ENCODE peak calls at places on chromosome 14, in eight cellular contexts. One of them, this sample, is unnamed.

GRCh38 chr14:80940146-80940545 is 1.4 kb downstream of the CEP128 start:
- DNase-seq in ascending aorta: no peak
- DNase-seq in activated CD4-positive, alpha-beta T cell treated with anti-CD3 and anti-CD28 coated beads, Interleukin-2, amount 50 U/mL, for 1 hour: no peak
- DNase-seq in amniotic stem cell: no peak
- DNase-seq in COLO829: no peak
- DNase-seq in germinal center: no peak
- DNase-seq in foreskin melanocyte: no peak
- DNase-seq in neural crest cell: no peak
- DNase-seq in this sample: no peak

GRCh38 chr14:96095581-96096476 is 56.7 kb downstream of the C14orf132 start:
- DNase-seq in germinal center: no peak
- DNase-seq in activated CD4-positive, alpha-beta T cell treated with anti-CD3 and anti-CD28 coated beads, Interleukin-2, amount 50 U/mL, for 1 hour: no peak
- DNase-seq in COLO829: no peak
- DNase-seq in amniotic stem cell: peak; percentile 72
- DNase-seq in ascending aorta: no peak
- DNase-seq in foreskin melanocyte: no peak
- DNase-seq in neural crest cell: no peak
- DNase-seq in this sample: no peak

GRCh38 chr14:77139540-77140342 is 1.9 kb downstream of the ZDHHC22 start:
- DNase-seq in germinal center: peak; percentile 78
- DNase-seq in foreskin melanocyte: no peak
- DNase-seq in COLO829: no peak
- DNase-seq in activated CD4-positive, alpha-beta T cell treated with anti-CD3 and anti-CD28 coated beads, Interleukin-2, amount 50 U/mL, for 1 hour: peak; percentile 19
- DNase-seq in ascending aorta: no peak
- DNase-seq in amniotic stem cell: no peak
- DNase-seq in neural crest cell: peak; percentile 64
- DNase-seq in this sample: peak; percentile 79

GRCh38 chr14:100375273-100375962 is 52.3 kb downstream of the SLC25A47 start:
- DNase-seq in ascending aorta: peak; percentile 89
- DNase-seq in amniotic stem cell: peak; percentile 94
- DNase-seq in foreskin melanocyte: peak; percentile 97
- DNase-seq in germinal center: peak; percentile 36
- DNase-seq in COLO829: peak; percentile 79
- DNase-seq in neural crest cell: no peak
- DNase-seq in activated CD4-positive, alpha-beta T cell treated with anti-CD3 and anti-CD28 coated beads, Interleukin-2, amount 50 U/mL, for 1 hour: peak; percentile 13
- DNase-seq in this sample: peak; percentile 84

GRCh38 chr14:91258021-91258618 is 13.6 kb upstream of the GPR68 start:
- DNase-seq in ascending aorta: no peak
- DNase-seq in germinal center: no peak
- DNase-seq in neural crest cell: no peak
- DNase-seq in COLO829: no peak
- DNase-seq in foreskin melanocyte: no peak
- DNase-seq in amniotic stem cell: no peak
- DNase-seq in activated CD4-positive, alpha-beta T cell treated with anti-CD3 and anti-CD28 coated beads, Interleukin-2, amount 50 U/mL, for 1 hour: no peak
- DNase-seq in this sample: no peak

GRCh38 chr14:64912256-64912655 is 2.0 kb upstream of the CHURC1 start:
- DNase-seq in amniotic stem cell: no peak
- DNase-seq in activated CD4-positive, alpha-beta T cell treated with anti-CD3 and anti-CD28 coated beads, Interleukin-2, amount 50 U/mL, for 1 hour: no peak
- DNase-seq in germinal center: no peak
- DNase-seq in foreskin melanocyte: no peak
- DNase-seq in COLO829: no peak
- DNase-seq in neural crest cell: no peak
- DNase-seq in ascending aorta: no peak
- DNase-seq in this sample: no peak

GRCh38 chr14:89343356-89343755 is 73.7 kb downstream of the FOXN3 start:
- DNase-seq in amniotic stem cell: no peak
- DNase-seq in activated CD4-positive, alpha-beta T cell treated with anti-CD3 and anti-CD28 coated beads, Interleukin-2, amount 50 U/mL, for 1 hour: no peak
- DNase-seq in germinal center: no peak
- DNase-seq in neural crest cell: no peak
- DNase-seq in foreskin melanocyte: no peak
- DNase-seq in ascending aorta: no peak
- DNase-seq in COLO829: no peak
- DNase-seq in this sample: no peak

GRCh38 chr14:92529895-92530294 is 16.3 kb downstream of the RIN3 start:
- DNase-seq in ascending aorta: no peak
- DNase-seq in neural crest cell: no peak
- DNase-seq in foreskin melanocyte: no peak
- DNase-seq in germinal center: no peak
- DNase-seq in COLO829: no peak
- DNase-seq in amniotic stem cell: no peak
- DNase-seq in activated CD4-positive, alpha-beta T cell treated with anti-CD3 and anti-CD28 coated beads, Interleukin-2, amount 50 U/mL, for 1 hour: no peak
- DNase-seq in this sample: no peak

GRCh38 chr14:76007852-76008251 is 22.3 kb downstream of the IFT43 start:
- DNase-seq in neural crest cell: no peak
- DNase-seq in ascending aorta: no peak
- DNase-seq in germinal center: no peak
- DNase-seq in amniotic stem cell: no peak
- DNase-seq in foreskin melanocyte: no peak
- DNase-seq in activated CD4-positive, alpha-beta T cell treated with anti-CD3 and anti-CD28 coated beads, Interleukin-2, amount 50 U/mL, for 1 hour: no peak
- DNase-seq in COLO829: no peak
- DNase-seq in this sample: no peak

GRCh38 chr14:78178071-78178470 is 7.9 kb downstream of the NRXN3 start:
- DNase-seq in germinal center: no peak
- DNase-seq in activated CD4-positive, alpha-beta T cell treated with anti-CD3 and anti-CD28 coated beads, Interleukin-2, amount 50 U/mL, for 1 hour: no peak
- DNase-seq in COLO829: no peak
- DNase-seq in foreskin melanocyte: no peak
- DNase-seq in ascending aorta: no peak
- DNase-seq in amniotic stem cell: no peak
- DNase-seq in neural crest cell: no peak
- DNase-seq in this sample: no peak

GRCh38 chr14:44640416-44640815 is 133.3 kb upstream of the FSCB start:
- DNase-seq in activated CD4-positive, alpha-beta T cell treated with anti-CD3 and anti-CD28 coated beads, Interleukin-2, amount 50 U/mL, for 1 hour: no peak
- DNase-seq in ascending aorta: no peak
- DNase-seq in COLO829: no peak
- DNase-seq in germinal center: no peak
- DNase-seq in amniotic stem cell: no peak
- DNase-seq in foreskin melanocyte: no peak
- DNase-seq in neural crest cell: no peak
- DNase-seq in this sample: no peak

GRCh38 chr14:53295985-53296582 is 143.0 kb upstream of the DDHD1 start:
- DNase-seq in COLO829: peak; percentile 23
- DNase-seq in amniotic stem cell: no peak
- DNase-seq in germinal center: peak; percentile 31
- DNase-seq in ascending aorta: no peak
- DNase-seq in activated CD4-positive, alpha-beta T cell treated with anti-CD3 and anti-CD28 coated beads, Interleukin-2, amount 50 U/mL, for 1 hour: no peak
- DNase-seq in foreskin melanocyte: peak; percentile 29
- DNase-seq in neural crest cell: peak; percentile 26
- DNase-seq in this sample: peak; percentile 45

GRCh38 chr14:61113561-61113960 is 132.5 kb downstream of the SLC38A6 start:
- DNase-seq in ascending aorta: no peak
- DNase-seq in COLO829: no peak
- DNase-seq in activated CD4-positive, alpha-beta T cell treated with anti-CD3 and anti-CD28 coated beads, Interleukin-2, amount 50 U/mL, for 1 hour: no peak
- DNase-seq in amniotic stem cell: no peak
- DNase-seq in germinal center: no peak
- DNase-seq in neural crest cell: no peak
- DNase-seq in foreskin melanocyte: no peak
- DNase-seq in this sample: no peak

GRCh38 chr14:56102901-56103409 is 15.3 kb upstream of the PELI2 start:
- DNase-seq in neural crest cell: no peak
- DNase-seq in foreskin melanocyte: no peak
- DNase-seq in germinal center: no peak
- DNase-seq in amniotic stem cell: no peak
- DNase-seq in activated CD4-positive, alpha-beta T cell treated with anti-CD3 and anti-CD28 coated beads, Interleukin-2, amount 50 U/mL, for 1 hour: no peak
- DNase-seq in COLO829: no peak
- DNase-seq in ascending aorta: no peak
- DNase-seq in this sample: no peak

GRCh38 chr14:51283402-51283825 is 43.4 kb downstream of the TMX1 start:
- DNase-seq in COLO829: peak; percentile 84
- DNase-seq in activated CD4-positive, alpha-beta T cell treated with anti-CD3 and anti-CD28 coated beads, Interleukin-2, amount 50 U/mL, for 1 hour: no peak
- DNase-seq in foreskin melanocyte: peak; percentile 44
- DNase-seq in ascending aorta: no peak
- DNase-seq in amniotic stem cell: peak; percentile 85
- DNase-seq in neural crest cell: no peak
- DNase-seq in germinal center: peak; percentile 56
- DNase-seq in this sample: peak; percentile 45

GRCh38 chr14:68756071-68756481 is 36.8 kb downstream of the ZFP36L1 start:
- DNase-seq in germinal center: no peak
- DNase-seq in activated CD4-positive, alpha-beta T cell treated with anti-CD3 and anti-CD28 coated beads, Interleukin-2, amount 50 U/mL, for 1 hour: no peak
- DNase-seq in amniotic stem cell: no peak
- DNase-seq in COLO829: no peak
- DNase-seq in foreskin melanocyte: no peak
- DNase-seq in ascending aorta: no peak
- DNase-seq in neural crest cell: no peak
- DNase-seq in this sample: no peak

GRCh38 chr14:100693877-100694578 is 32.7 kb upstream of the DLK1 start:
- DNase-seq in foreskin melanocyte: no peak
- DNase-seq in ascending aorta: no peak
- DNase-seq in activated CD4-positive, alpha-beta T cell treated with anti-CD3 and anti-CD28 coated beads, Interleukin-2, amount 50 U/mL, for 1 hour: no peak
- DNase-seq in COLO829: no peak
- DNase-seq in neural crest cell: no peak
- DNase-seq in germinal center: no peak
- DNase-seq in amniotic stem cell: no peak
- DNase-seq in this sample: no peak

GRCh38 chr14:100523131-100523530 is 64.1 kb downstream of the BEGAIN start:
- DNase-seq in foreskin melanocyte: no peak
- DNase-seq in ascending aorta: no peak
- DNase-seq in activated CD4-positive, alpha-beta T cell treated with anti-CD3 and anti-CD28 coated beads, Interleukin-2, amount 50 U/mL, for 1 hour: no peak
- DNase-seq in COLO829: no peak
- DNase-seq in amniotic stem cell: no peak
- DNase-seq in germinal center: no peak
- DNase-seq in neural crest cell: no peak
- DNase-seq in this sample: no peak

GRCh38 chr14:32662234-32662633 is 276.4 kb upstream of the NPAS3 start:
- DNase-seq in amniotic stem cell: no peak
- DNase-seq in ascending aorta: no peak
- DNase-seq in COLO829: no peak
- DNase-seq in neural crest cell: no peak
- DNase-seq in germinal center: no peak
- DNase-seq in foreskin melanocyte: no peak
- DNase-seq in activated CD4-positive, alpha-beta T cell treated with anti-CD3 and anti-CD28 coated beads, Interleukin-2, amount 50 U/mL, for 1 hour: no peak
- DNase-seq in this sample: no peak

GRCh38 chr14:101562659-101563351 is 1.5 kb downstream of the DIO3 start:
- DNase-seq in germinal center: no peak
- DNase-seq in foreskin melanocyte: no peak
- DNase-seq in ascending aorta: no peak
- DNase-seq in COLO829: no peak
- DNase-seq in activated CD4-positive, alpha-beta T cell treated with anti-CD3 and anti-CD28 coated beads, Interleukin-2, amount 50 U/mL, for 1 hour: no peak
- DNase-seq in amniotic stem cell: no peak
- DNase-seq in neural crest cell: no peak
- DNase-seq in this sample: no peak